ENCODE peak calls at places on chromosome 7, in seven cellular contexts. Z is cardiac fibroblast, D is dorsolateral prefrontal cortex, X is GM23338, A is AG04449, H is fibroblast of pulmonary artery, M is transverse colon. K is an unnamed sample.

GRCh38 chr7:106598663-106599342 is 62.2 kb downstream of the CCDC71L start:
- DNase-seq in Z (peak; percentile 72), D (no peak), X (peak; percentile 85), A (no peak), H (peak; percentile 78), M (peak; percentile 78), K (peak; percentile 66)

GRCh38 chr7:909358-910329 is 33.3 kb downstream of the GET4 start:
- DNase-seq in Z (peak; percentile 54), D (no peak), X (no peak), A (no peak), H (peak; percentile 48), M (peak; percentile 75), K (no peak)

GRCh38 chr7:44990520-44991023 is 9.4 kb upstream of the CCM2 start:
- DNase-seq in Z (peak; percentile 92), D (no peak), X (no peak), A (no peak), H (peak; percentile 94), M (no peak), K (no peak)

GRCh38 chr7:34544621-34545020 is 113.4 kb upstream of the NPSR1 start:
- DNase-seq in Z (no peak), D (peak; percentile 93), X (no peak), A (no peak), H (no peak), M (no peak), K (no peak)

GRCh38 chr7:23759556-23760391 is 49.8 kb downstream of the STK31 start:
- DNase-seq in Z (no peak), D (no peak), X (no peak), A (no peak), H (peak; percentile 39), M (no peak), K (peak; percentile 9)

GRCh38 chr7:17680943-17681351 is 259.3 kb downstream of the SNX13 start:
- DNase-seq in Z (peak; percentile 69), D (no peak), X (peak; percentile 56), A (no peak), H (peak; percentile 75), M (no peak), K (no peak)

GRCh38 chr7:141630621-141631020 is 71.3 kb downstream of the DENND11 start:
- DNase-seq in Z (no peak), D (no peak), X (no peak), A (no peak), H (no peak), M (no peak), K (no peak)

GRCh38 chr7:18289801-18290200 is 205.7 kb upstream of the HDAC9 start:
- DNase-seq in Z (peak; percentile 16), D (no peak), X (no peak), A (no peak), H (peak; percentile 14), M (no peak), K (no peak)

GRCh38 chr7:31882187-31882586 is 188.0 kb downstream of the PDE1C start:
- DNase-seq in Z (peak; percentile 4), D (peak; percentile 52), X (peak; percentile 56), A (no peak), H (peak; percentile 4), M (no peak), K (no peak)

GRCh38 chr7:133230591-133231194 is 22.2 kb upstream of the EXOC4 start:
- DNase-seq in Z (peak; percentile 72), D (peak; percentile 24), X (peak; percentile 78), A (no peak), H (peak; percentile 78), M (peak; percentile 35), K (peak; percentile 51)

GRCh38 chr7:90560730-90561129 is 35.4 kb upstream of the CDK14 start:
- DNase-seq in Z (peak; percentile 61), D (no peak), X (no peak), A (peak; percentile 26), H (peak; percentile 48), M (no peak), K (no peak)

GRCh38 chr7:6430271-6430940 is 17.3 kb downstream of the DAGLB start:
- DNase-seq in Z (peak; percentile 66), D (no peak), X (peak; percentile 59), A (peak; percentile 14), H (peak; percentile 68), M (no peak), K (peak; percentile 29)

GRCh38 chr7:2005746-2006145 is 227.0 kb downstream of the MAD1L1 start:
- DNase-seq in Z (no peak), D (no peak), X (no peak), A (no peak), H (no peak), M (peak; percentile 6), K (peak; percentile 19)
- H3K4me3 ChIP-seq in Z (no peak overlapping the region), D (no peak overlapping the region), X (no peak overlapping the region), A (no peak overlapping the region), H (no peak overlapping the region), M (no peak overlapping the region), K (no peak overlapping the region)

GRCh38 chr7:2711895-2712675 is 24.1 kb downstream of the AMZ1 start:
- DNase-seq in Z (no peak), D (no peak), X (no peak), A (no peak), H (no peak), M (no peak), K (no peak)

GRCh38 chr7:2714636-2715035 is 26.6 kb downstream of the AMZ1 start:
- DNase-seq in Z (no peak), D (no peak), X (no peak), A (no peak), H (no peak), M (no peak), K (no peak)

GRCh38 chr7:2715341-2716231 is 27.6 kb downstream of the AMZ1 start:
- DNase-seq in Z (no peak), D (no peak), X (no peak), A (no peak), H (no peak), M (no peak), K (peak; percentile 26)

GRCh38 chr7:2713978-2714377 is 26.0 kb downstream of the AMZ1 start:
- DNase-seq in Z (no peak), D (no peak), X (no peak), A (no peak), H (no peak), M (no peak), K (no peak)

DNA sequence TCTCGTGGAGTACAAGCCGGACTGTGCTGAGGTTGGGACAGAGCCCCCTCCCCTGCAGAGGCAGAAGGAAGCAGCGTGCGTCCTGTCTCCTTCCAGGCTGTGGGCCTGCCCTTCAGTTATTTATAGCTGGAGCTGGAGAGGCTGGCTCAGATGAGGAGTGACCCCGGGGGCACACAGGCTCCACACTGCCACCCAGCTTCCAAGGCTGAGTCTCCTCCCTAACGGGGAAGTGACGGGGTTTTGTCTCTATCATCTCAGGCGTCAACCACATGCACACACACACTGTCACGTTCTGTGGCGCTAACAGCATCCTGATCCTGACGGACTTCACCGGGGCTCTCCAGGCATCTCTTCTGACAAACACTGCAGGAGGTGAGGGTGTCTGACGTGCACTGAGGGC is 25.4 kb downstream of the AMZ1 start:
- DNase-seq in Z (no peak), D (no peak), X (peak; percentile 46), A (no peak), H (no peak), M (no peak), K (peak; percentile 38)
- TF ChIP-seq CTCF in Z (no peak), D (no peak), X (peak; percentile 49), A (no peak), H (no peak), M (no peak), K (peak; percentile 18)

GRCh38 chr7:151347200-151347599 is 5.6 kb downstream of the NUB1 start:
- DNase-seq in Z (no peak), D (no peak), X (no peak), A (no peak), H (no peak), M (no peak), K (no peak)

GRCh38 chr7:151349507-151349853 is 7.9 kb downstream of the NUB1 start:
- DNase-seq in Z (no peak), D (no peak), X (no peak), A (no peak), H (no peak), M (peak; percentile 37), K (no peak)

GRCh38 chr7:151351027-151351426 is 9.4 kb downstream of the NUB1 start:
- DNase-seq in Z (no peak), D (no peak), X (peak; percentile 64), A (no peak), H (no peak), M (peak; percentile 26), K (peak; percentile 68)

GRCh38 chr7:151346180-151346769 is 4.7 kb downstream of the NUB1 start:
- DNase-seq in Z (peak; percentile 20), D (no peak), X (no peak), A (no peak), H (no peak), M (peak; percentile 14), K (peak; percentile 68)

DNA sequence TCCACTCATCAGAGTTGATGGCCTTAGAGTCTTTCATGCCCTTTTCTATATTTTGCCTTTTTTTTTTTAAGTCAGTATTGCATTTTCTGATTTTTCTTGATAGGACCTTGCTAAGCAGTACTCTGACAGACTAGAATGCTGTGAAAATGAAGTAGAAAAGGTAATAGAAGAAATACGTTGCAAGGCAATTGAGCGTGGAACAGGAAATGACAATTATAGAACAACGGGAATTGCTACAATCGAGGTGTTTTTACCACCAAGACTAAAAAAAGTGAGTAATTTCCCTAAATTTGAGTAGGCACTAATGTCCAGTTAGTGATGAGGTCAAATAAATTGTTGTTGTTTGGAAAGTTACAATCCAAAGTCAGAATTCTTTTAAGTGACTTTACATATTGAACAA is 7.4 kb downstream of the NUB1 start:
- DNase-seq in Z (no peak), D (no peak), X (no peak), A (no peak), H (no peak), M (no peak), K (no peak)
- H3K4me3 ChIP-seq in Z (no peak overlapping the region), D (no peak overlapping the region), X (no peak overlapping the region), A (no peak overlapping the region), H (no peak overlapping the region), M (no peak overlapping the region), K (no peak overlapping the region)

DNA sequence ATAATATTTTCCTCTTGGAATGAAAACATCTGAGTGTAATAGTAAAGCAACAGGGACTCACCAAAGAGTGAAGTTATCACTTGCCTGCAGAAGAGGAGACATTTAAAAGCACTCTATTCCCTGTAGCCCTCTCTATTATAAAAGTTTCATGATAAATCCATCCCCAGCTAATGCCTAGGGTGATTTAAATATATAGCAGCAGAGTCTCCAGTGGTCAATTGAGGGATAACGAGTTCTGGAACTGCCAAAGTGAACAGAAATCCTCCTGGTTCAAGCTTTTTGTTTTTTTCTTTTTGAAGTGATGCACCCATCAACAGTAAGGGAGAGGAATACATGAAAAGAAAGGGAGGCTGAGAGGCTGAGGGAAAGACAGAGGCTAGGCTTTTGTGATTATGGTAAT is 87.3 kb downstream of the EVX1 start:
- DNase-seq in Z (no peak), D (no peak), X (peak; percentile 28), A (no peak), H (no peak), M (no peak), K (no peak)
- TF ChIP-seq CTCF in Z (no peak), D (no peak), X (peak; percentile 8), A (no peak), H (no peak), M (no peak), K (peak; percentile 31)

GRCh38 chr7:20906791-20907190 is 120.1 kb upstream of the SP8 start:
- DNase-seq in Z (no peak), D (no peak), X (no peak), A (no peak), H (no peak), M (no peak), K (no peak)
- H3K4me3 ChIP-seq in Z (no peak overlapping the region), D (no peak overlapping the region), X (no peak overlapping the region), A (no peak overlapping the region), H (no peak overlapping the region), M (no peak overlapping the region), K (no peak overlapping the region)

GRCh38 chr7:122352454-122352853 is 47.9 kb upstream of the FEZF1 start:
- DNase-seq in Z (no peak), D (no peak), X (peak; percentile 16), A (no peak), H (no peak), M (no peak), K (no peak)
- TF ChIP-seq CTCF in Z (no peak), D (no peak), X (no peak), A (no peak), H (no peak), M (no peak), K (no peak)

K was measured in Caco-2.